ENCODE peak calls at places on chromosome 19, in eight cellular contexts. W, X, T, Y, K, I, H and P are unnamed samples.

GRCh38 chr19:45075215-45076028 is 856 bp downstream of the ZNF296 start:
- DNase-seq in I (peak), T (no peak), H (no peak), X (no peak), W (peak), Y (peak), K (no peak), P (peak)

GRCh38 chr19:36526581-36526980 is 1.5 kb downstream of the ZNF260 start:
- DNase-seq in W (no peak), X (no peak), Y (no peak), K (no peak), T (no peak), I (no peak), H (no peak), P (no peak)

GRCh38 chr19:6610934-6611370 is 20.0 kb upstream of the CD70 start:
- DNase-seq in T (peak), K (no peak), I (no peak), W (no peak), X (no peak), Y (no peak), H (peak), P (no peak)

GRCh38 chr19:34972163-34972705 is 8.2 kb upstream of the ZNF792 start:
- DNase-seq in W (no peak), Y (no peak), X (no peak), T (no peak), I (no peak), K (no peak), H (no peak), P (no peak)

GRCh38 chr19:33175886-33176669 is 18.1 kb upstream of the LRP3 start:
- DNase-seq in W (no peak), I (peak), H (no peak), K (peak), T (no peak), X (no peak), Y (no peak), P (peak)

GRCh38 chr19:35162471-35163326 is 8.2 kb downstream of the FXYD5 start:
- DNase-seq in H (peak), W (no peak), X (no peak), I (no peak), T (no peak), K (no peak), Y (no peak), P (no peak)

GRCh38 chr19:54459282-54460229 is 4.0 kb downstream of the LENG9 start:
- DNase-seq in H (no peak), I (no peak), X (no peak), Y (no peak), W (no peak), K (no peak), T (no peak), P (no peak)

GRCh38 chr19:46861691-46862503 is 1.1 kb downstream of the ARHGAP35 start:
- DNase-seq in H (no peak), I (no peak), Y (no peak), T (no peak), K (peak), W (no peak), X (no peak), P (peak)

GRCh38 chr19:16824658-16825311 is 4.4 kb upstream of the SIN3B start:
- DNase-seq in I (no peak), T (no peak), H (no peak), K (peak), W (no peak), Y (no peak), X (no peak), P (peak)

GRCh38 chr19:31350033-31350692 is 927 bp upstream of the TSHZ3 start:
- DNase-seq in H (no peak), Y (no peak), K (peak), X (no peak), T (no peak), W (no peak), I (peak), P (peak)

GRCh38 chr19:13597625-13598024 is 91.3 kb upstream of the CACNA1A start:
- DNase-seq in Y (peak), T (no peak), K (peak), X (peak), H (peak), I (peak), W (no peak), P (peak)

GRCh38 chr19:15469513-15470297 is 5.4 kb upstream of the RASAL3 start:
- DNase-seq in K (no peak), T (no peak), I (no peak), W (no peak), X (no peak), Y (no peak), H (no peak), P (peak)

GRCh38 chr19:54201172-54201701 is 579 bp downstream of the RPS9 start:
- DNase-seq in H (no peak), X (no peak), T (no peak), I (no peak), W (no peak), K (no peak), Y (no peak), P (no peak)

GRCh38 chr19:49752701-49753100 is 10.4 kb downstream of the TSKS start:
- DNase-seq in K (no peak), H (no peak), T (no peak), I (no peak), W (no peak), Y (no peak), X (no peak), P (no peak)

GRCh38 chr19:10271543-10272086 is 695 bp downstream of the ICAM1 start:
- DNase-seq in X (no peak), W (no peak), K (no peak), Y (peak), I (no peak), T (no peak), H (no peak), P (no peak)

GRCh38 chr19:31378404-31378803 is 29.2 kb upstream of the TSHZ3 start:
- DNase-seq in I (peak), K (peak), W (no peak), H (peak), T (peak), Y (no peak), X (no peak), P (no peak)

GRCh38 chr19:49133621-49134454 is 14.5 kb downstream of the PPFIA3 start:
- DNase-seq in W (no peak), Y (no peak), K (peak), H (no peak), X (peak), T (no peak), I (no peak), P (peak)

GRCh38 chr19:8663920-8664670 is 33.7 kb downstream of the NFILZ start:
- DNase-seq in I (no peak), Y (no peak), H (no peak), T (no peak), K (no peak), W (no peak), X (no peak), P (no peak)

GRCh38 chr19:23792784-23793183 is 34.1 kb upstream of the ZNF681 start:
- DNase-seq in I (no peak), W (no peak), K (no peak), H (no peak), X (no peak), Y (no peak), T (no peak), P (no peak)

GRCh38 chr19:48780684-48781391 is 25.5 kb downstream of the FGF21 start:
- DNase-seq in T (peak), X (no peak), W (no peak), K (peak), Y (no peak), I (peak), H (no peak), P (no peak)

GRCh38 chr19:40598121-40598917 is 2.9 kb upstream of the LTBP4 start:
- DNase-seq in H (peak), Y (peak), T (no peak), K (peak), W (peak), I (peak), X (peak), P (peak)

GRCh38 chr19:19544257-19545127 is 6.4 kb downstream of the CILP2 start:
- DNase-seq in T (no peak), H (no peak), K (no peak), Y (no peak), X (no peak), I (no peak), W (no peak), P (no peak)

GRCh38 chr19:48271531-48272151 is 1.8 kb downstream of the ZNF114 start:
- DNase-seq in K (peak), W (no peak), H (no peak), Y (peak), X (no peak), I (peak), T (no peak), P (peak)

GRCh38 chr19:42420055-42420544 is 7.1 kb downstream of the LIPE start:
- DNase-seq in X (peak), W (no peak), I (peak), K (no peak), Y (peak), T (no peak), H (no peak), P (peak)

GRCh38 chr19:58044886-58045285 is 11.1 kb downstream of the ZSCAN1 start:
- DNase-seq in W (no peak), H (no peak), I (no peak), T (no peak), X (no peak), K (no peak), Y (no peak), P (no peak)

GRCh38 chr19:12953456-12954149 is 3.4 kb downstream of the GADD45GIP1 start:
- DNase-seq in K (no peak), I (no peak), W (no peak), Y (no peak), H (no peak), X (no peak), T (no peak), P (no peak)

GRCh38 chr19:28406237-28406596 is 806.7 kb downstream of the UQCRFS1 start:
- DNase-seq in W (no peak), X (no peak), Y (no peak), I (no peak), K (no peak), T (no peak), H (no peak), P (no peak)

GRCh38 chr19:58563034-58563573 is 4.7 kb upstream of the UBE2M start:
- DNase-seq in T (no peak), K (no peak), H (no peak), Y (peak), X (no peak), I (peak), W (no peak), P (no peak)

GRCh38 chr19:35049456-35049855 is 7.9 kb downstream of the HPN start:
- DNase-seq in W (no peak), X (no peak), H (no peak), T (no peak), I (no peak), Y (no peak), K (no peak), P (no peak)

GRCh38 chr19:12821761-12822160 is 12.6 kb downstream of the RTBDN start:
- DNase-seq in Y (no peak), I (no peak), H (no peak), W (no peak), T (no peak), X (no peak), K (no peak), P (no peak)

GRCh38 chr19:11375143-11375948 is 880 bp downstream of the SWSAP1 start:
- DNase-seq in I (peak), Y (peak), K (peak), H (no peak), X (peak), W (no peak), T (no peak), P (peak)

GRCh38 chr19:52542984-52543664 is 15.7 kb downstream of the ZNF808 start:
- DNase-seq in I (no peak), Y (peak), W (no peak), X (no peak), K (no peak), T (no peak), H (no peak), P (no peak)

GRCh38 chr19:7202888-7203287 is 91.3 kb downstream of the INSR start:
- DNase-seq in X (no peak), I (no peak), W (no peak), H (no peak), T (no peak), Y (no peak), K (no peak), P (no peak)

GRCh38 chr19:7944177-7944761 is 803 bp upstream of the TIMM44 start:
- DNase-seq in K (peak), H (peak), I (peak), X (peak), W (peak), Y (peak), T (no peak), P (peak)

GRCh38 chr19:54792814-54793213 is 10.6 kb upstream of the KIR2DL4 start:
- DNase-seq in H (no peak), W (no peak), Y (peak), X (no peak), K (no peak), T (no peak), I (no peak), P (no peak)

GRCh38 chr19:35195822-35196221 is 32.7 kb downstream of the FAM187B start:
- DNase-seq in W (no peak), H (no peak), K (no peak), T (peak), X (no peak), Y (no peak), I (peak), P (no peak)

GRCh38 chr19:14127929-14128509 is 8.4 kb downstream of the ASF1B start:
- DNase-seq in H (no peak), Y (peak), I (no peak), T (no peak), X (no peak), W (no peak), K (no peak), P (no peak)

GRCh38 chr19:4543856-4544647 is 4.2 kb upstream of the LRG1 start:
- DNase-seq in K (no peak), T (no peak), H (no peak), Y (no peak), I (peak), W (no peak), X (no peak), P (no peak)

GRCh38 chr19:4547303-4548237 is 7.7 kb upstream of the LRG1 start:
- DNase-seq in Y (no peak), X (no peak), H (no peak), I (peak), W (no peak), T (no peak), K (no peak), P (no peak)

GRCh38 chr19:4550018-4550417 is 9.5 kb downstream of the SEMA6B start:
- DNase-seq in I (no peak), T (no peak), W (no peak), H (no peak), X (no peak), K (no peak), Y (no peak), P (no peak)

GRCh38 chr19:4550479-4551050 is 8.9 kb downstream of the SEMA6B start:
- DNase-seq in I (no peak), K (no peak), Y (no peak), H (no peak), W (no peak), X (no peak), T (no peak), P (no peak)

DNA sequence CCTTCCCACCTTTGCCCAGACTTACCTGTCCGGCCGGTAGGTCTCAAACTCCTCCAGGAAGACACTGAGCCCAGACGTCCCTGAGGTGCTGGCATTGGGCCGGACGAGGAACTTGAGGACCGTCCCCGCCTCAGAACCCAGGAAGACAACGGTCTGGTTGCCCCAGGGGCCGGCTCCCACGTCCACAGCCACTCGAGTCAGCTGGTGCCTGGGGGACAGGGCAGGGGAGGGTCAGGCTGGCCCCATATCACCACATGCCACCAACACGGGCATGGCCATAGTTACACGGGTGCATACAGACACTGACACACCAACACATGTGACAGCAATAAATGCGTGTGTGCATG is 8.4 kb upstream of the LRG1 start:
- DNase-seq in W (no peak), Y (no peak), H (no peak), K (no peak), T (no peak), X (no peak), I (peak), P (no peak)
- TF ChIP-seq CTCF in W (no peak), Y (no peak), H (no peak), K (no peak), T (no peak), X (no peak), I (no peak), P (no peak)

GRCh38 chr19:2282062-2282861 is at the start of gene PEAK3:
- DNase-seq in X (no peak), K (peak), T (no peak), W (no peak), H (no peak), I (no peak), Y (peak), P (peak)
- TF ChIP-seq CTCF in X (no peak), K (no peak), T (no peak), W (no peak), H (no peak), I (no peak), Y (no peak), P (no peak)

DNA sequence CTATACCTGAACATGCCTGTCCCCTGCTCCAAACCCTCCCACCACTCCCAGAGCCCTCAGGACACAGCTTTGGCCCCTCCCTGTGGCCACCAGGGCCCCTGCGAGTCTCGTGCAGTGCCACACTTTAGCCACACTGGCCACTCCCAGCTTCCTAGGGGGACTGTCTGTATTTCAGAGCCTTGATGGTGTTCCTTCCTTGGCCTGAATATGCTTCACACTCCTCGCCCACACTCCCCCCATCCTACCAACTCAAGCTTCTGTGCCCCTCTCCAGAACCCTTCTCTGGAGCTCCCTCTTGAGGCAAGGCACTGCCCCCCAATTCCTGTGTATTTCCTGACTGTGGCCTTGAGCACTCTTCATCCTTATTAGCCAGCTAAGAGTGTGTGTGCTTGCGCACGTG is 80.2 kb downstream of the DPF1 start:
- DNase-seq in W (no peak), T (no peak), Y (no peak), I (no peak), H (no peak), X (no peak), K (no peak), P (no peak)
- TF ChIP-seq CTCF in W (no peak), T (peak), Y (peak), I (no peak), H (peak), X (no peak), K (no peak), P (no peak)

GRCh38 chr19:51098366-51099069 is 9.7 kb downstream of the CTU1 start:
- DNase-seq in T (no peak), I (peak), Y (no peak), W (no peak), K (no peak), X (no peak), H (no peak), P (peak)

GRCh38 chr19:51097796-51098195 is 10.4 kb downstream of the CTU1 start:
- DNase-seq in W (no peak), T (no peak), I (no peak), X (no peak), Y (no peak), K (no peak), H (no peak), P (no peak)

GRCh38 chr19:51097166-51097736 is 11.0 kb downstream of the CTU1 start:
- DNase-seq in I (peak), K (peak), T (no peak), X (peak), Y (peak), H (peak), W (peak), P (peak)

GRCh38 chr19:51094696-51095279 is 12.1 kb upstream of the KLK14 start:
- DNase-seq in Y (peak), X (no peak), T (no peak), W (no peak), H (no peak), I (peak), K (no peak), P (peak)

GRCh38 chr19:51096473-51097165 is 11.6 kb downstream of the CTU1 start:
- DNase-seq in K (no peak), W (no peak), I (no peak), Y (no peak), H (no peak), X (no peak), T (no peak), P (peak)
- TF ChIP-seq CTCF in K (no peak), W (no peak), I (no peak), Y (no peak), H (no peak), X (peak), T (peak), P (peak)

GRCh38 chr19:5116292-5116691 is 147.4 kb downstream of the KDM4B start:
- DNase-seq in K (no peak), I (no peak), Y (no peak), W (no peak), H (no peak), T (no peak), X (no peak), P (no peak)

GRCh38 chr19:5115351-5115750 is 146.4 kb downstream of the KDM4B start:
- DNase-seq in I (no peak), Y (no peak), K (no peak), X (no peak), H (no peak), T (no peak), W (no peak), P (no peak)

GRCh38 chr19:5113633-5114586 is 145.0 kb downstream of the KDM4B start:
- DNase-seq in T (no peak), X (no peak), W (no peak), I (no peak), Y (no peak), H (no peak), K (no peak), P (no peak)

GRCh38 chr19:5115771-5116202 is 146.9 kb downstream of the KDM4B start:
- DNase-seq in H (peak), K (no peak), W (no peak), X (no peak), I (no peak), T (no peak), Y (no peak), P (no peak)

GRCh38 chr19:5114713-5115112 is 145.8 kb downstream of the KDM4B start:
- DNase-seq in Y (no peak), H (no peak), X (no peak), W (no peak), K (no peak), I (no peak), T (no peak), P (no peak)
- TF ChIP-seq CTCF in Y (no peak), H (no peak), X (no peak), W (no peak), K (no peak), I (no peak), T (no peak), P (no peak)

GRCh38 chr19:18202759-18203407 is 959 bp downstream of the RAB3A start:
- DNase-seq in T (no peak), I (peak), X (no peak), W (no peak), K (peak), Y (peak), H (no peak), P (peak)
- TF ChIP-seq CTCF in T (peak), I (peak), X (peak), W (no peak), K (no peak), Y (peak), H (peak), P (peak)